ENCODE peak calls at places on chromosomes 6 and 20, in six cellular contexts. L is GM12878, H is K562, J is GM12891, K is HepG2, C is H1. M is an unnamed sample.

GRCh38 chr20:9261781-9262180 is 192.9 kb downstream of the PLCB4 start:
- DNase-seq in L (no peak), H (no peak), J (no peak), K (no peak), C (no peak), M (no peak)

GRCh38 chr6:111524735-111525134 is 41.7 kb upstream of the REV3L start:
- DNase-seq in L (no peak), H (no peak), J (no peak), K (no peak), C (no peak), M (no peak)

GRCh38 chr6:168865-169455 is 123.3 kb upstream of the DUSP22 start:
- DNase-seq in L (no peak), H (peak), J (no peak), K (peak), C (no peak), M (no peak)

GRCh38 chr6:72080260-72080941 is 194.1 kb downstream of the RIMS1 start:
- DNase-seq in L (no peak), H (no peak), J (no peak), K (no peak), C (no peak), M (no peak)

GRCh38 chr6:52527436-52527835 is 49.4 kb downstream of the TRAM2 start:
- DNase-seq in L (no peak), H (no peak), J (no peak), K (no peak), C (no peak), M (no peak)

GRCh38 chr6:158605266-158605878 is 39.2 kb downstream of the DYNLT1 start:
- DNase-seq in L (peak), H (peak), J (no peak), K (peak), C (peak), M (peak)

GRCh38 chr6:36028887-36029324 is 1.3 kb downstream of the MAPK14 start:
- DNase-seq in L (no peak), H (no peak), J (no peak), K (peak), C (no peak), M (no peak)

GRCh38 chr20:10763117-10763516 is 89.3 kb upstream of the JAG1 start:
- DNase-seq in L (no peak), H (no peak), J (no peak), K (no peak), C (no peak), M (no peak)

GRCh38 chr6:137271245-137272183 is 52.3 kb upstream of the IFNGR1 start:
- DNase-seq in L (no peak), H (no peak), J (no peak), K (peak), C (no peak), M (no peak)

GRCh38 chr6:107820571-107821261 is 3.4 kb downstream of the SCML4 start:
- DNase-seq in L (no peak), H (no peak), J (no peak), K (no peak), C (peak), M (no peak)

GRCh38 chr20:19285424-19285823 is 73.0 kb downstream of the SLC24A3 start:
- DNase-seq in L (no peak), H (no peak), J (no peak), K (no peak), C (no peak), M (no peak)

GRCh38 chr6:88662163-88662580 is 301.2 kb downstream of the RNGTT start:
- DNase-seq in L (peak), H (no peak), J (no peak), K (peak), C (no peak), M (no peak)

GRCh38 chr6:107714104-107714503 is 110.0 kb downstream of the SCML4 start:
- DNase-seq in L (no peak), H (no peak), J (no peak), K (no peak), C (no peak), M (no peak)

GRCh38 chr20:19317240-19318069 is 105.0 kb downstream of the SLC24A3 start:
- DNase-seq in L (no peak), H (no peak), J (no peak), K (no peak), C (no peak), M (no peak)

GRCh38 chr6:18209539-18210197 is 54.4 kb downstream of the KDM1B start:
- DNase-seq in L (no peak), H (no peak), J (no peak), K (peak), C (no peak), M (no peak)

GRCh38 chr20:48975955-48976354 is 54.4 kb downstream of the ARFGEF2 start:
- DNase-seq in L (no peak), H (no peak), J (no peak), K (no peak), C (no peak), M (no peak)

GRCh38 chr6:144352310-144352709 is 67.2 kb downstream of the UTRN start:
- DNase-seq in L (no peak), H (no peak), J (no peak), K (no peak), C (no peak), M (no peak)

GRCh38 chr6:53615633-53616449 is 49.7 kb downstream of the KLHL31 start:
- DNase-seq in L (no peak), H (peak), J (no peak), K (peak), C (no peak), M (no peak)

GRCh38 chr6:67694127-67694526 is 941.0 kb upstream of the ADGRB3 start:
- DNase-seq in L (no peak), H (no peak), J (no peak), K (peak), C (no peak), M (no peak)

GRCh38 chr6:27275025-27275956 is 27.8 kb downstream of the PRSS16 start:
- DNase-seq in L (no peak), H (peak), J (no peak), K (no peak), C (peak), M (no peak)

GRCh38 chr6:117976030-117976651 is 69.1 kb downstream of the SLC35F1 start:
- DNase-seq in L (no peak), H (peak), J (no peak), K (peak), C (no peak), M (peak)

GRCh38 chr6:137487947-137488735 is 6.1 kb downstream of the OLIG3 start:
- DNase-seq in L (no peak), H (no peak), J (peak), K (no peak), C (peak), M (no peak)

GRCh38 chr20:16098890-16099639 is 474.2 kb downstream of the KIF16B start:
- DNase-seq in L (no peak), H (no peak), J (no peak), K (peak), C (no peak), M (no peak)

GRCh38 chr6:15058200-15059070 is 187.4 kb upstream of the JARID2 start:
- DNase-seq in L (no peak), H (no peak), J (no peak), K (no peak), C (no peak), M (no peak)

GRCh38 chr6:118735320-118735719 is 83.9 kb upstream of the CEP85L start:
- DNase-seq in L (no peak), H (peak), J (no peak), K (peak), C (peak), M (peak)

GRCh38 chr20:38173237-38174156 is 8.4 kb upstream of the TGM2 start:
- DNase-seq in L (no peak), H (peak), J (no peak), K (peak), C (no peak), M (no peak)

GRCh38 chr6:27251672-27252251 is 4.3 kb downstream of the PRSS16 start:
- DNase-seq in L (peak), H (peak), J (peak), K (no peak), C (peak), M (peak)

GRCh38 chr6:16663896-16664295 is 97.4 kb downstream of the ATXN1 start:
- DNase-seq in L (no peak), H (no peak), J (no peak), K (no peak), C (no peak), M (no peak)

GRCh38 chr20:11354841-11355240 is 562.9 kb upstream of the BTBD3 start:
- DNase-seq in L (no peak), H (no peak), J (no peak), K (no peak), C (no peak), M (no peak)

GRCh38 chr6:48289841-48290240 is 178.8 kb upstream of the PTCHD4 start:
- DNase-seq in L (no peak), H (no peak), J (no peak), K (no peak), C (no peak), M (no peak)

GRCh38 chr20:1721687-1722512 is 64.3 kb upstream of the SIRPG start:
- DNase-seq in L (no peak), H (no peak), J (no peak), K (no peak), C (peak), M (no peak)
- TF ChIP-seq TAF1 in L (no peak), H (no peak), J (no peak), K (no peak), C (no peak), M (no peak)

GRCh38 chr6:33029297-33030184 is 20.1 kb upstream of the HLA-DOA start:
- DNase-seq in L (peak), H (no peak), J (no peak), K (no peak), C (no peak), M (no peak)
- TF ChIP-seq POLR2A in L (peak), H (no peak), J (peak), K (no peak), C (no peak), M (peak)

GRCh38 chr6:150492507-150492906 is 107.2 kb upstream of the PLEKHG1 start:
- DNase-seq in L (no peak), H (peak), J (no peak), K (no peak), C (no peak), M (no peak)
- TF ChIP-seq TAF1 in L (no peak), H (no peak), J (no peak), K (no peak), C (no peak), M (no peak)

DNA sequence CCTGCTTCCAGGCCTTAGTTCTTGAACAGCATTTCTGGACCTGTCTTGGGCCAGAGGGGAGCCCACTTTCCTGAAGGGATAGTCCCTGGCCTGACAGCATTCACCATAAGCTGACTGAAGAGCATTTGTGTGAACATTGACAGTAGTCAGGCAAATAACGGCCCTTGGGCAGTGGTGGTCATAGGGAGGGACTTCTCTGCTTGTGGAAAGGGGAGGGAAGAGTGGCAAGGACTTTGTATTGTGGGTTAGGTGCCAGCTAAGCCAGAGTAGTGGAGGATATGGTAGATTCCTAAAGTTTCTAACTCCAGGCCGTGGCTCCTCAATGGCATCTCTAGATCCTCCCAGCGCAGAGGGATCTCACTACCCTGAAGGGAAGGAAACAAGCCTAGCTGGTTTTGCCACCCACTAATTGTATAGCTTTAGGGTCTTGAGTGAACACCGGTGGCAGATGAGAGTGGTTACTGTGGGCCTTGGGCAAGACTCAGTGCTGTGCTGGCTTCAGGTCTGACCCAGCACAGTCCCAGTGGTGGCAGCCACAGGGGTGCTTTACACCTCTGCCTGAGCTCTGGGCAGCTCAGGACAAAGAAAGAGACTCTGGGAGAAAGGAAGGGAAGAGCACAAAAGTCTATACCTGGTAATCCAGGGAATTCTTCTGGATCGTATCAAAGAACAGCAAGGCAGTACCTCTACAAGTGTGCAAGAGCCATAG is 48.3 kb upstream of the LIN28B start:
- DNase-seq in L (no peak), H (no peak), J (no peak), K (peak), C (no peak), M (no peak)
- TF ChIP-seq POLR2A in L (no peak), H (no peak), J (no peak), K (no peak), C (no peak), M (no peak)

GRCh38 chr6:157531169-157531985 is 150.4 kb downstream of the ZDHHC14 start:
- DNase-seq in L (no peak), H (no peak), J (no peak), K (peak), C (no peak), M (no peak)
- TF ChIP-seq TAF1 in L (no peak), H (no peak), J (no peak), K (peak), C (peak), M (no peak)

GRCh38 chr20:36404435-36404978 is 98.4 kb downstream of the DLGAP4 start:
- DNase-seq in L (no peak), H (no peak), J (no peak), K (no peak), C (no peak), M (no peak)
- TF ChIP-seq POLR2A in L (no peak), H (no peak), J (no peak), K (no peak), C (no peak), M (no peak)

GRCh38 chr6:56757585-56757984 is 114.9 kb upstream of the DST start:
- DNase-seq in L (no peak), H (no peak), J (no peak), K (peak), C (no peak), M (no peak)

GRCh38 chr6:56758120-56758519 is 115.4 kb upstream of the DST start:
- DNase-seq in L (no peak), H (no peak), J (no peak), K (no peak), C (no peak), M (no peak)

GRCh38 chr6:56758553-56758952 is 115.9 kb upstream of the DST start:
- DNase-seq in L (no peak), H (no peak), J (no peak), K (no peak), C (no peak), M (no peak)

GRCh38 chr6:56756219-56756789 is 113.6 kb upstream of the DST start:
- DNase-seq in L (no peak), H (no peak), J (no peak), K (no peak), C (no peak), M (no peak)

GRCh38 chr6:56756791-56757582 is 114.3 kb upstream of the DST start:
- DNase-seq in L (no peak), H (no peak), J (no peak), K (no peak), C (no peak), M (no peak)
- TF ChIP-seq TAF1 in L (no peak), H (no peak), J (no peak), K (no peak), C (no peak), M (no peak)

GRCh38 chr6:21594427-21595264 is 1.1 kb downstream of the SOX4 start:
- DNase-seq in L (no peak), H (no peak), J (peak), K (peak), C (no peak), M (peak)
- TF ChIP-seq POLR2A in L (peak), H (no peak), J (no peak), K (no peak), C (no peak), M (peak)

DNA sequence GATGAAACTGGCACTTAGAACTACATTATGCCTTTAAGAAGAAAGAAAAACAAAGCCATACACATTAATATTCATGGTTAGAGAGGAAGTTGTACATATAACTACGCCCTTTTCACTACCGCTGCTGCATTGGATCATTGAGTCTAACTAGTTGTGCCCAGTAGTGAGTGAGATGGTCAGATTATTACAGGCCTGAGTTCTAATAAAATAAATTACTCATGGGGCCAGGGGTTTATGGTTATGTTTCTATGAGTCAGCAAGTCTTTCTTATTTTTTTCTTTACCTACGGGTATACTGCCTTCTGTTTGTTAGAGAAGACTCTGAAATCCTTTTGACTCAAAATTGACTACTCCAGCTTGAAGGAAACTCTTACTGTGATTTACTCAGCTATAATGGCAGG is 11.5 kb downstream of the RIOK1 start:
- DNase-seq in L (no peak), H (no peak), J (no peak), K (no peak), C (no peak), M (no peak)
- TF ChIP-seq TAF1 in L (no peak), H (no peak), J (no peak), K (no peak), C (no peak), M (no peak)

M was measured in GM12892.